ENCODE peak calls at places on chromosomes 12 and 14, in six cellular contexts. One of them, this sample, is unnamed.

GRCh38 chr14:58703149-58703509 is 65.4 kb downstream of the DACT1 start:
- DNase-seq in left ventricle myocardium inferior: no peak
- DNase-seq in astrocyte of the spinal cord: no peak
- DNase-seq in transverse colon: peak
- DNase-seq in HepG2: no peak
- DNase-seq in lung: no peak
- DNase-seq in this sample: peak

GRCh38 chr14:74637184-74637562 is 25.1 kb upstream of the LTBP2 start:
- DNase-seq in astrocyte of the spinal cord: no peak
- DNase-seq in left ventricle myocardium inferior: no peak
- DNase-seq in HepG2: no peak
- DNase-seq in lung: no peak
- DNase-seq in transverse colon: no peak
- DNase-seq in this sample: no peak

GRCh38 chr14:51182166-51182565 is 57.9 kb upstream of the TMX1 start:
- DNase-seq in lung: no peak
- DNase-seq in transverse colon: no peak
- DNase-seq in left ventricle myocardium inferior: no peak
- DNase-seq in HepG2: no peak
- DNase-seq in astrocyte of the spinal cord: no peak
- DNase-seq in this sample: no peak

GRCh38 chr12:9925746-9926393 is 6.3 kb downstream of the CLEC2A start:
- DNase-seq in astrocyte of the spinal cord: peak
- DNase-seq in HepG2: peak
- DNase-seq in transverse colon: no peak
- DNase-seq in lung: no peak
- DNase-seq in left ventricle myocardium inferior: no peak
- DNase-seq in this sample: no peak

GRCh38 chr14:76951149-76951548 is 77.4 kb downstream of the IRF2BPL start:
- DNase-seq in astrocyte of the spinal cord: no peak
- DNase-seq in transverse colon: no peak
- DNase-seq in lung: no peak
- DNase-seq in left ventricle myocardium inferior: no peak
- DNase-seq in HepG2: no peak
- DNase-seq in this sample: no peak

GRCh38 chr12:42696424-42697149 is 107.0 kb upstream of the PRICKLE1 start:
- DNase-seq in lung: peak
- DNase-seq in transverse colon: peak
- DNase-seq in HepG2: no peak
- DNase-seq in astrocyte of the spinal cord: peak
- DNase-seq in left ventricle myocardium inferior: peak
- DNase-seq in this sample: peak

GRCh38 chr14:92540472-92541048 is 27.0 kb downstream of the RIN3 start:
- DNase-seq in lung: peak
- DNase-seq in left ventricle myocardium inferior: peak
- DNase-seq in astrocyte of the spinal cord: peak
- DNase-seq in HepG2: no peak
- DNase-seq in transverse colon: peak
- DNase-seq in this sample: peak

GRCh38 chr14:70289138-70289537 is 70.3 kb downstream of the COX16 start:
- DNase-seq in astrocyte of the spinal cord: no peak
- DNase-seq in HepG2: no peak
- DNase-seq in left ventricle myocardium inferior: no peak
- DNase-seq in lung: no peak
- DNase-seq in transverse colon: no peak
- DNase-seq in this sample: no peak

DNA sequence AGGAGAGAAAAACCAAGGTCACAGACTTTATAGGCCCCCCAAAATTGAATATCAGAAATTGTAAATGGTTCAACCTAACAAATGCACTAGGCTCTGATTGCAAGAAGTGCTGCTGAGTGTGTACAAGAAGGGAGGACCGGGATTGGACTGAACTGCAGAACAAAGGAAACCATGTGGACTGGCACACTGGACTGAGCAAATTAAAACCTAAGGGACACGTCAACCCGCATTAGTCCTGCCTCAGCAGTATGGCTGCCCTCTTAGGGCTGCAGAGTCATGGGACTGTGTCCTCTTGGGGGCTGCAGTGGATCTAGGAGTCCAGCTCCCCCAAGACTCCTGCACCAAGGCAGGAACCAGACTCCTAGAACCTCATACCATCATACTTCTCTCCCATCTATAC is 872 bp upstream of the CISTR start:
- DNase-seq in transverse colon: no peak
- DNase-seq in left ventricle myocardium inferior: no peak
- DNase-seq in astrocyte of the spinal cord: no peak
- DNase-seq in HepG2: no peak
- DNase-seq in lung: no peak
- DNase-seq in this sample: no peak
- H3K4me3 ChIP-seq in transverse colon: no peak
- H3K4me3 ChIP-seq in left ventricle myocardium inferior: no peak
- H3K4me3 ChIP-seq in astrocyte of the spinal cord: no peak
- H3K4me3 ChIP-seq in HepG2: no peak
- H3K4me3 ChIP-seq in lung: no peak
- H3K4me3 ChIP-seq in this sample: no peak

DNA sequence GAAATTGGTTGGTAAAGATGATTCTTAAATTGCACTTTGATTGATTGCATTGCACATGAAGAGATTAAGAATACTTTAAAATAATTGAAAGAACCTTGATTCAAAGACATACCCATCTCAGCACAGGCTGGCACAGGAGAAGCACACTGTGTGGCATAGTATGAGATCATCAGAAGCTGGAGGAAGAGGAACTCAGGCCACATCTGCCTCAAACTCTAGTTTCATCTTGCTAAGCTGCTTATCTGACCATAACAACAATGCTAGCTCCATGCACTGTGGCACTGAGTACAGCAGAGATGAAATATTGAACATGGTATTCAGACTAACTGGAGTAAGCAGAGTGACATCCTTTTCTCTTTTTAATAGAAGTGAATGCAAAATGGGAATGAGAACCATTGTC is 99.1 kb downstream of the TBC1D30 start:
- DNase-seq in lung: no peak
- DNase-seq in astrocyte of the spinal cord: no peak
- DNase-seq in left ventricle myocardium inferior: no peak
- DNase-seq in transverse colon: no peak
- DNase-seq in HepG2: no peak
- DNase-seq in this sample: no peak
- H3K4me3 ChIP-seq in lung: no peak
- H3K4me3 ChIP-seq in astrocyte of the spinal cord: no peak
- H3K4me3 ChIP-seq in left ventricle myocardium inferior: no peak
- H3K4me3 ChIP-seq in transverse colon: no peak
- H3K4me3 ChIP-seq in HepG2: no peak
- H3K4me3 ChIP-seq in this sample: no peak

DNA sequence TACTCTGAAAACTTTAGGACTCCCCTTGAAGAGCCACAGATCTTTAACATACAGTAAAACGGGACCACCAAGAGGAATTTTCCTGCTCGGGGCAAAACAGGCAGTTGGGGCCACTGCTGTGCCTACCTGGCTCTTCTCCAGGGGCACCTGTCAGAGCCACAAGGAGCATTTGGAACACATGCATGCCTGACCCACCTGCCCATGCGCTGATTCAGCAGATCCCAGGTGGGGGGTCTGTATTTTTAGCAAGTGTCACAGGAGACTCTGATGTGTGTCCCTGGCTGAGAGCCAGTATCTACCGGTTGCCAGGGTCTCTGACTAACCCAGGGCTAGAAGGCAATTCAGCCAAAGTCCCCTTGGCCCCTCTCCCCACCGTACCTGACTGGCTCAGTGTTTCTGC is 6.5 kb downstream of the CTDSP2 start:
- DNase-seq in HepG2: no peak
- DNase-seq in astrocyte of the spinal cord: no peak
- DNase-seq in left ventricle myocardium inferior: no peak
- DNase-seq in transverse colon: no peak
- DNase-seq in lung: no peak
- DNase-seq in this sample: no peak
- H3K4me3 ChIP-seq in HepG2: no peak
- H3K4me3 ChIP-seq in astrocyte of the spinal cord: no peak
- H3K4me3 ChIP-seq in left ventricle myocardium inferior: peak
- H3K4me3 ChIP-seq in transverse colon: no peak
- H3K4me3 ChIP-seq in lung: no peak
- H3K4me3 ChIP-seq in this sample: no peak

GRCh38 chr14:99862111-99862510 is 68.9 kb downstream of the EML1 start:
- DNase-seq in lung: no peak
- DNase-seq in transverse colon: no peak
- DNase-seq in HepG2: no peak
- DNase-seq in left ventricle myocardium inferior: no peak
- DNase-seq in astrocyte of the spinal cord: peak
- DNase-seq in this sample: no peak
- H3K4me3 ChIP-seq in lung: no peak
- H3K4me3 ChIP-seq in transverse colon: no peak
- H3K4me3 ChIP-seq in HepG2: no peak
- H3K4me3 ChIP-seq in left ventricle myocardium inferior: no peak
- H3K4me3 ChIP-seq in astrocyte of the spinal cord: no peak
- H3K4me3 ChIP-seq in this sample: no peak

GRCh38 chr14:80208426-80208950 is 2.8 kb downstream of the DIO2 start:
- DNase-seq in astrocyte of the spinal cord: no peak
- DNase-seq in HepG2: no peak
- DNase-seq in transverse colon: no peak
- DNase-seq in left ventricle myocardium inferior: no peak
- DNase-seq in lung: no peak
- DNase-seq in this sample: no peak

GRCh38 chr14:80213602-80214001 is 2.3 kb upstream of the DIO2 start:
- DNase-seq in left ventricle myocardium inferior: no peak
- DNase-seq in transverse colon: peak
- DNase-seq in HepG2: peak
- DNase-seq in astrocyte of the spinal cord: peak
- DNase-seq in lung: no peak
- DNase-seq in this sample: no peak

GRCh38 chr14:80215081-80215480 is 3.8 kb upstream of the DIO2 start:
- DNase-seq in lung: no peak
- DNase-seq in transverse colon: no peak
- DNase-seq in HepG2: no peak
- DNase-seq in astrocyte of the spinal cord: no peak
- DNase-seq in left ventricle myocardium inferior: no peak
- DNase-seq in this sample: no peak

GRCh38 chr14:80212025-80212402 is 710 bp upstream of the DIO2 start:
- DNase-seq in lung: no peak
- DNase-seq in astrocyte of the spinal cord: peak
- DNase-seq in transverse colon: no peak
- DNase-seq in HepG2: no peak
- DNase-seq in left ventricle myocardium inferior: no peak
- DNase-seq in this sample: no peak

GRCh38 chr14:80211143-80212024 is at the start of gene DIO2:
- DNase-seq in HepG2: no peak
- DNase-seq in left ventricle myocardium inferior: peak
- DNase-seq in astrocyte of the spinal cord: no peak
- DNase-seq in lung: no peak
- DNase-seq in transverse colon: no peak
- DNase-seq in this sample: no peak
- H3K4me3 ChIP-seq in HepG2: no peak
- H3K4me3 ChIP-seq in left ventricle myocardium inferior: peak
- H3K4me3 ChIP-seq in astrocyte of the spinal cord: peak
- H3K4me3 ChIP-seq in lung: no peak
- H3K4me3 ChIP-seq in transverse colon: no peak
- H3K4me3 ChIP-seq in this sample: no peak

GRCh38 chr12:121789233-121789781 is 4.2 kb downstream of the RHOF start:
- DNase-seq in left ventricle myocardium inferior: no peak
- DNase-seq in transverse colon: peak
- DNase-seq in HepG2: no peak
- DNase-seq in lung: no peak
- DNase-seq in astrocyte of the spinal cord: no peak
- DNase-seq in this sample: peak

GRCh38 chr12:121788176-121788818 is 5.2 kb downstream of the RHOF start:
- DNase-seq in left ventricle myocardium inferior: no peak
- DNase-seq in transverse colon: peak
- DNase-seq in lung: no peak
- DNase-seq in HepG2: no peak
- DNase-seq in astrocyte of the spinal cord: no peak
- DNase-seq in this sample: no peak

GRCh38 chr12:121784460-121784859 is 9.0 kb downstream of the RHOF start:
- DNase-seq in astrocyte of the spinal cord: peak
- DNase-seq in HepG2: no peak
- DNase-seq in lung: no peak
- DNase-seq in left ventricle myocardium inferior: no peak
- DNase-seq in transverse colon: no peak
- DNase-seq in this sample: no peak

GRCh38 chr12:121786441-121786825 is 7.1 kb downstream of the RHOF start:
- DNase-seq in transverse colon: peak
- DNase-seq in lung: peak
- DNase-seq in astrocyte of the spinal cord: peak
- DNase-seq in left ventricle myocardium inferior: no peak
- DNase-seq in HepG2: peak
- DNase-seq in this sample: peak

GRCh38 chr12:121787063-121787774 is 6.3 kb downstream of the RHOF start:
- DNase-seq in left ventricle myocardium inferior: no peak
- DNase-seq in HepG2: no peak
- DNase-seq in transverse colon: peak
- DNase-seq in lung: peak
- DNase-seq in astrocyte of the spinal cord: no peak
- DNase-seq in this sample: peak
- H3K4me3 ChIP-seq in left ventricle myocardium inferior: no peak
- H3K4me3 ChIP-seq in HepG2: no peak
- H3K4me3 ChIP-seq in transverse colon: no peak
- H3K4me3 ChIP-seq in lung: no peak
- H3K4me3 ChIP-seq in astrocyte of the spinal cord: no peak
- H3K4me3 ChIP-seq in this sample: no peak

GRCh38 chr12:12442548-12443071 is 85.7 kb downstream of the BORCS5 start:
- DNase-seq in HepG2: no peak
- DNase-seq in transverse colon: no peak
- DNase-seq in astrocyte of the spinal cord: peak
- DNase-seq in left ventricle myocardium inferior: no peak
- DNase-seq in lung: no peak
- DNase-seq in this sample: no peak

GRCh38 chr12:12445165-12445881 is 88.4 kb downstream of the BORCS5 start:
- DNase-seq in HepG2: no peak
- DNase-seq in transverse colon: no peak
- DNase-seq in astrocyte of the spinal cord: no peak
- DNase-seq in left ventricle myocardium inferior: no peak
- DNase-seq in lung: no peak
- DNase-seq in this sample: no peak

GRCh38 chr12:12441051-12441807 is 84.4 kb downstream of the BORCS5 start:
- DNase-seq in lung: no peak
- DNase-seq in transverse colon: peak
- DNase-seq in HepG2: no peak
- DNase-seq in left ventricle myocardium inferior: no peak
- DNase-seq in astrocyte of the spinal cord: no peak
- DNase-seq in this sample: no peak

GRCh38 chr12:12441891-12442461 is 85.1 kb downstream of the BORCS5 start:
- DNase-seq in lung: no peak
- DNase-seq in astrocyte of the spinal cord: peak
- DNase-seq in left ventricle myocardium inferior: no peak
- DNase-seq in HepG2: no peak
- DNase-seq in transverse colon: no peak
- DNase-seq in this sample: no peak

GRCh38 chr12:12443482-12443881 is 86.6 kb downstream of the BORCS5 start:
- DNase-seq in left ventricle myocardium inferior: peak
- DNase-seq in astrocyte of the spinal cord: peak
- DNase-seq in lung: no peak
- DNase-seq in HepG2: no peak
- DNase-seq in transverse colon: no peak
- DNase-seq in this sample: no peak
- H3K4me3 ChIP-seq in left ventricle myocardium inferior: no peak
- H3K4me3 ChIP-seq in astrocyte of the spinal cord: no peak
- H3K4me3 ChIP-seq in lung: no peak
- H3K4me3 ChIP-seq in HepG2: no peak
- H3K4me3 ChIP-seq in transverse colon: no peak
- H3K4me3 ChIP-seq in this sample: no peak

DNA sequence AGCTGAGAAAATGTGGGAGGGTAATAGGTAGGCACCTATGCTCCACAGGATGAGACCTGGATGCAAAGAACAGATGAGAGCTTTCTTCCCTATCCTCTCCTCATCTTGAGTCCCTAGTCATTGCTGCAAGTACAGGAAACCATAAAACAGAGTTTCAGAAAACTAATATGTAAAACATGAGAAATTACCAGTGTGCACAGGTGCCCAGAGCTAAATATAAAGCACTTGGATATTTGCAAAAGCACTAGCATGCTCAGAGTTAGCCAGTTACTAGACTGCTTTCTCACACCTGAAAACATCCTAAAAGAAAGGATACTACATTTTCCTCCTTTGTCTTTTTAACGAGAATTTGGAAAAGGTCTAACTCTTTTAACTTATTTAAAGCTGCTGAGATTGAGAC is 324.3 kb downstream of the DAD1 start:
- DNase-seq in transverse colon: no peak
- DNase-seq in left ventricle myocardium inferior: no peak
- DNase-seq in lung: no peak
- DNase-seq in astrocyte of the spinal cord: no peak
- DNase-seq in HepG2: no peak
- DNase-seq in this sample: no peak
- H3K4me3 ChIP-seq in transverse colon: no peak
- H3K4me3 ChIP-seq in left ventricle myocardium inferior: no peak
- H3K4me3 ChIP-seq in lung: no peak
- H3K4me3 ChIP-seq in astrocyte of the spinal cord: no peak
- H3K4me3 ChIP-seq in HepG2: no peak
- H3K4me3 ChIP-seq in this sample: no peak

This sample was measured in mucosa of descending colon.